ENCODE peak calls at places on chromosomes 5 and 9, in eight cellular contexts. A, V, N, B, Q, G, M and I are unnamed samples.

GRCh38 chr5:72746736-72747135 is 69.7 kb upstream of the TNPO1 start:
- DNase-seq in A (no peak), V (no peak), N (no peak), B (no peak), Q (no peak), G (no peak), M (no peak), I (no peak)

GRCh38 chr5:145743396-145744061 is 91.6 kb downstream of the PRELID2 start:
- DNase-seq in A (no peak), V (no peak), N (no peak), B (no peak), Q (no peak), G (no peak), M (no peak), I (no peak)

GRCh38 chr5:127343866-127344265 is 53.3 kb downstream of the MEGF10 start:
- DNase-seq in A (no peak), V (no peak), N (no peak), B (no peak), Q (no peak), G (no peak), M (no peak), I (no peak)

GRCh38 chr5:131148835-131149234 is 16.2 kb downstream of the HINT1 start:
- DNase-seq in A (no peak), V (no peak), N (no peak), B (no peak), Q (no peak), G (no peak), M (no peak), I (no peak)

GRCh38 chr5:111183064-111183463 is 41.1 kb upstream of the CAMK4 start:
- DNase-seq in A (no peak), V (no peak), N (no peak), B (no peak), Q (no peak), G (no peak), M (no peak), I (no peak)

GRCh38 chr9:112112519-112112918 is 62.6 kb downstream of the SUSD1 start:
- DNase-seq in A (no peak), V (no peak), N (no peak), B (peak; percentile 83), Q (no peak), G (no peak), M (no peak), I (no peak)

GRCh38 chr5:164360589-164360988 is 855.2 kb downstream of the MAT2B start:
- DNase-seq in A (no peak), V (no peak), N (no peak), B (no peak), Q (no peak), G (no peak), M (no peak), I (no peak)

GRCh38 chr5:159061834-159062530 is 37.7 kb downstream of the EBF1 start:
- DNase-seq in A (peak; percentile 65), V (no peak), N (no peak), B (no peak), Q (peak; percentile 46), G (no peak), M (no peak), I (no peak)

GRCh38 chr9:71859939-71860338 is 51.1 kb downstream of the ABHD17B start:
- DNase-seq in A (no peak), V (no peak), N (no peak), B (no peak), Q (no peak), G (no peak), M (no peak), I (no peak)

GRCh38 chr5:53170748-53171349 is 61.3 kb upstream of the MOCS2 start:
- DNase-seq in A (peak; percentile 53), V (no peak), N (no peak), B (peak; percentile 32), Q (peak; percentile 30), G (no peak), M (peak; percentile 12), I (no peak)

GRCh38 chr9:137195525-137196220 is 4.9 kb downstream of the TPRN start:
- DNase-seq in A (no peak), V (no peak), N (no peak), B (no peak), Q (no peak), G (no peak), M (no peak), I (no peak)

GRCh38 chr5:127988149-127988755 is 95.3 kb upstream of the SLC12A2 start:
- DNase-seq in A (no peak), V (no peak), N (no peak), B (peak; percentile 48), Q (no peak), G (no peak), M (peak; percentile 73), I (no peak)

GRCh38 chr5:98780390-98780789 is 6.9 kb downstream of the RGMB start:
- DNase-seq in A (no peak), V (no peak), N (no peak), B (no peak), Q (no peak), G (no peak), M (no peak), I (no peak)

GRCh38 chr5:98454904-98455303 is 318.6 kb upstream of the RGMB start:
- DNase-seq in A (no peak), V (no peak), N (no peak), B (peak; percentile 0), Q (no peak), G (no peak), M (peak; percentile 72), I (no peak)

GRCh38 chr5:124981901-124982300 is 235.5 kb upstream of the ZNF608 start:
- DNase-seq in A (no peak), V (no peak), N (no peak), B (no peak), Q (no peak), G (no peak), M (no peak), I (no peak)

GRCh38 chr9:35658894-35659220 is 765 bp downstream of the CCDC107 start:
- DNase-seq in A (no peak), V (no peak), N (no peak), B (peak; percentile 24), Q (no peak), G (no peak), M (no peak), I (no peak)

GRCh38 chr5:115549154-115549553 is 4.6 kb upstream of the FEM1C start:
- DNase-seq in A (peak; percentile 93), V (no peak), N (peak; percentile 48), B (peak; percentile 22), Q (no peak), G (peak; percentile 63), M (no peak), I (no peak)

GRCh38 chr5:174481737-174482136 is 242.6 kb upstream of the MSX2 start:
- DNase-seq in A (no peak), V (no peak), N (no peak), B (no peak), Q (no peak), G (no peak), M (no peak), I (no peak)

GRCh38 chr5:158084292-158084691 is 225.3 kb upstream of the CLINT1 start:
- DNase-seq in A (no peak), V (no peak), N (no peak), B (no peak), Q (no peak), G (no peak), M (no peak), I (no peak)

GRCh38 chr9:14058078-14058688 is 255.8 kb downstream of the NFIB start:
- DNase-seq in A (no peak), V (no peak), N (no peak), B (no peak), Q (peak; percentile 47), G (no peak), M (no peak), I (no peak)

GRCh38 chr9:112069318-112070169 is 105.6 kb downstream of the SUSD1 start:
- DNase-seq in A (no peak), V (peak; percentile 34), N (peak; percentile 53), B (no peak), Q (no peak), G (no peak), M (no peak), I (no peak)

GRCh38 chr9:682633-683508 is 158.6 kb upstream of the DMRT1 start:
- DNase-seq in A (no peak), V (no peak), N (no peak), B (no peak), Q (no peak), G (no peak), M (no peak), I (no peak)

GRCh38 chr5:157486861-157487260 is 26.8 kb downstream of the NIPAL4 start:
- DNase-seq in A (no peak), V (no peak), N (no peak), B (no peak), Q (no peak), G (no peak), M (no peak), I (no peak)

GRCh38 chr5:102778478-102778877 is 23.4 kb downstream of the PAM start:
- DNase-seq in A (no peak), V (no peak), N (no peak), B (no peak), Q (no peak), G (no peak), M (no peak), I (no peak)
- H3K4me3 ChIP-seq in A (no peak overlapping the region), V (no peak overlapping the region), N (no peak overlapping the region), B (no peak overlapping the region), Q (no peak overlapping the region), G (no peak overlapping the region), M (no peak overlapping the region), I (no peak overlapping the region)

GRCh38 chr5:67244345-67244793 is 47.8 kb upstream of the CD180 start:
- DNase-seq in A (no peak), V (no peak), N (no peak), B (no peak), Q (no peak), G (no peak), M (no peak), I (no peak)
- TF ChIP-seq POLR2AphosphoS5 in A (no peak), V (no peak), N (no peak), B (no peak), Q (no peak), G (no peak), M (no peak), I (no peak)

GRCh38 chr5:113337515-113338140 is 97.2 kb downstream of the TSSK1B start:
- DNase-seq in A (no peak), V (no peak), N (no peak), B (no peak), Q (no peak), G (no peak), M (no peak), I (no peak)

GRCh38 chr5:113338628-113339027 is 96.2 kb downstream of the TSSK1B start:
- DNase-seq in A (no peak), V (no peak), N (no peak), B (no peak), Q (no peak), G (no peak), M (no peak), I (no peak)

GRCh38 chr5:113340537-113340936 is 94.3 kb downstream of the TSSK1B start:
- DNase-seq in A (peak; percentile 46), V (no peak), N (no peak), B (no peak), Q (peak; percentile 11), G (no peak), M (no peak), I (no peak)

GRCh38 chr5:113331201-113331551 is 103.6 kb downstream of the TSSK1B start:
- DNase-seq in A (no peak), V (no peak), N (no peak), B (no peak), Q (no peak), G (no peak), M (no peak), I (no peak)

GRCh38 chr5:113336975-113337374 is 97.8 kb downstream of the TSSK1B start:
- DNase-seq in A (peak; percentile 77), V (no peak), N (no peak), B (peak; percentile 70), Q (peak; percentile 22), G (peak; percentile 10), M (no peak), I (peak; percentile 26)
- TF ChIP-seq CTCF in A (peak; percentile 58), V (peak; percentile 44), N (peak; percentile 31), B (peak; percentile 60), Q (peak; percentile 34), G (no peak), M (peak; percentile 58), I (no peak)

GRCh38 chr9:132351404-132352050 is 3.3 kb downstream of the SETX start:
- DNase-seq in A (no peak), V (no peak), N (no peak), B (no peak), Q (no peak), G (no peak), M (no peak), I (no peak)
- H3K4me3 ChIP-seq in A (no peak overlapping the region), V (no peak overlapping the region), N (peak overlapping the region; percentile 86), B (no peak overlapping the region), Q (no peak overlapping the region), G (no peak overlapping the region), M (no peak overlapping the region), I (no peak overlapping the region)